ENCODE peak calls at places on chromosome 7, in six cellular contexts. Y is mucosa of descending colon; T is AG08396; G is activated CD4-positive, alpha-beta T cell treated with anti-CD3 and anti-CD28 coated beads, Interleukin-2, amount 50 U/mL, for 1 hour; I is effector memory CD4-positive, alpha-beta T cell; Q is left ventricle myocardium inferior. U is an unnamed sample.

GRCh38 chr7:30327813-30328212 is 43.4 kb downstream of the ZNRF2 start:
- DNase-seq in Y (no peak), T (no peak), G (no peak), I (no peak), Q (no peak), U (no peak)

GRCh38 chr7:23108995-23109394 is 3.4 kb downstream of the KLHL7 start:
- DNase-seq in Y (no peak), T (no peak), G (no peak), I (no peak), Q (no peak), U (no peak)

GRCh38 chr7:6436385-6436685 is 11.4 kb downstream of the DAGLB start:
- DNase-seq in Y (no peak), T (no peak), G (peak), I (peak), Q (no peak), U (no peak)

GRCh38 chr7:25636871-25637283 is 408.6 kb upstream of the NPVF start:
- DNase-seq in Y (peak), T (no peak), G (no peak), I (no peak), Q (peak), U (no peak)

GRCh38 chr7:55131421-55131929 is 112.7 kb downstream of the EGFR start:
- DNase-seq in Y (no peak), T (no peak), G (no peak), I (no peak), Q (no peak), U (no peak)

GRCh38 chr7:12719141-12719919 is 31.9 kb downstream of the ARL4A start:
- DNase-seq in Y (no peak), T (peak), G (no peak), I (no peak), Q (no peak), U (no peak)

GRCh38 chr7:132154248-132154647 is 422.0 kb downstream of the PLXNA4 start:
- DNase-seq in Y (no peak), T (no peak), G (no peak), I (no peak), Q (no peak), U (no peak)

GRCh38 chr7:4820968-4821471 is 40.8 kb downstream of the PAPOLB start:
- DNase-seq in Y (no peak), T (no peak), G (no peak), I (no peak), Q (no peak), U (no peak)

GRCh38 chr7:80453699-80454340 is 58.0 kb downstream of the GNAT3 start:
- DNase-seq in Y (peak), T (no peak), G (no peak), I (no peak), Q (no peak), U (peak)

GRCh38 chr7:152054377-152055230 is 29.1 kb downstream of the GALNT11 start:
- DNase-seq in Y (no peak), T (peak), G (no peak), I (no peak), Q (peak), U (no peak)

GRCh38 chr7:2527505-2528464 is 8.2 kb downstream of the LFNG start:
- DNase-seq in Y (peak), T (peak), G (peak), I (peak), Q (peak), U (no peak)

GRCh38 chr7:107622937-107623336 is 37.7 kb upstream of the SLC26A4 start:
- DNase-seq in Y (peak), T (no peak), G (no peak), I (no peak), Q (no peak), U (no peak)

GRCh38 chr7:116259156-116259555 is 48.8 kb downstream of the TES start:
- DNase-seq in Y (no peak), T (no peak), G (no peak), I (no peak), Q (no peak), U (no peak)

GRCh38 chr7:126778101-126778500 is 474.6 kb downstream of the GRM8 start:
- DNase-seq in Y (no peak), T (no peak), G (no peak), I (no peak), Q (no peak), U (no peak)

GRCh38 chr7:73828107-73828803 is 2.5 kb upstream of the CLDN4 start:
- DNase-seq in Y (peak), T (peak), G (no peak), I (no peak), Q (no peak), U (no peak)

GRCh38 chr7:142507799-142508198 is 241.5 kb upstream of the PRSS1 start:
- DNase-seq in Y (peak), T (no peak), G (no peak), I (no peak), Q (no peak), U (no peak)

GRCh38 chr7:102004229-102004628 is 186.8 kb downstream of the CUX1 start:
- DNase-seq in Y (no peak), T (no peak), G (no peak), I (no peak), Q (no peak), U (no peak)

GRCh38 chr7:8365499-8366110 is 67.8 kb upstream of the NXPH1 start:
- DNase-seq in Y (peak), T (no peak), G (no peak), I (no peak), Q (no peak), U (peak)

GRCh38 chr7:79820387-79820786 is 314.2 kb upstream of the GNAI1 start:
- DNase-seq in Y (peak), T (peak), G (no peak), I (no peak), Q (peak), U (no peak)

GRCh38 chr7:101947899-101948298 is 130.5 kb downstream of the CUX1 start:
- DNase-seq in Y (no peak), T (no peak), G (no peak), I (no peak), Q (peak), U (no peak)

GRCh38 chr7:39431242-39431641 is 135.0 kb upstream of the YAE1 start:
- DNase-seq in Y (no peak), T (no peak), G (no peak), I (no peak), Q (no peak), U (no peak)

GRCh38 chr7:12093365-12093764 is 117.7 kb upstream of the TMEM106B start:
- DNase-seq in Y (no peak), T (no peak), G (no peak), I (no peak), Q (no peak), U (no peak)

GRCh38 chr7:81929386-81929785 is 159.5 kb upstream of the HGF start:
- DNase-seq in Y (no peak), T (peak), G (no peak), I (no peak), Q (no peak), U (no peak)

GRCh38 chr7:100673942-100674431 is 447 bp downstream of the GNB2 start:
- DNase-seq in Y (peak), T (peak), G (peak), I (peak), Q (peak), U (peak)

GRCh38 chr7:5610500-5611186 is 170.8 kb downstream of the RNF216 start:
- DNase-seq in Y (no peak), T (no peak), G (no peak), I (no peak), Q (no peak), U (no peak)

GRCh38 chr7:134327896-134328295 is 11.2 kb upstream of the SLC35B4 start:
- DNase-seq in Y (peak), T (peak), G (peak), I (peak), Q (no peak), U (peak)

GRCh38 chr7:147535619-147536200 is 1054.9 kb upstream of the C7orf33 start:
- DNase-seq in Y (no peak), T (no peak), G (no peak), I (no peak), Q (no peak), U (no peak)

GRCh38 chr7:95470452-95470851 is 15.3 kb upstream of the ASB4 start:
- DNase-seq in Y (peak), T (no peak), G (no peak), I (no peak), Q (no peak), U (peak)

GRCh38 chr7:66297579-66297978 is 92.4 kb downstream of the TPST1 start:
- DNase-seq in Y (no peak), T (no peak), G (no peak), I (no peak), Q (no peak), U (no peak)

U was measured in GM12865.